ENCODE peak calls at places on chromosome 4, in nine cellular contexts. A is OCI-M1, F is GM06990, N is MCF 10A, H is mucosa of descending colon, J is heart right ventricle, K is T follicular helper cell, W is hypothalamus, O is AG08396. C is an unnamed sample.
A peak's percentile ranks its signal among the peaks of the same experiment; 100 is the strongest.

GRCh38 chr4:76624271-76624681 is 189.2 kb downstream of the SHROOM3 start:
- DNase-seq in N (peak; percentile 41), F (no peak), A (no peak), O (peak; percentile 81), J (no peak), K (no peak), W (no peak), H (no peak), C (no peak)

GRCh38 chr4:89915937-89916336 is 21.3 kb downstream of the MMRN1 start:
- DNase-seq in K (no peak), O (no peak), W (no peak), N (no peak), H (no peak), J (no peak), A (no peak), F (no peak), C (no peak)

GRCh38 chr4:85107553-85107952 is 141.1 kb upstream of the WDFY3 start:
- DNase-seq in H (no peak), O (no peak), A (no peak), J (no peak), F (no peak), W (no peak), N (peak; percentile 36), K (no peak), C (no peak)

GRCh38 chr4:189062047-189062820 is 878.4 kb upstream of the FRG1 start:
- DNase-seq in O (no peak), A (no peak), N (no peak), K (no peak), H (no peak), F (no peak), J (no peak), W (no peak), C (peak; percentile 18)

GRCh38 chr4:53591372-53591892 is at the start of gene LNX1:
- DNase-seq in F (no peak), A (peak; percentile 84), H (peak; percentile 90), J (no peak), O (no peak), N (peak; percentile 21), K (no peak), W (no peak), C (peak; percentile 93)

GRCh38 chr4:98467627-98468072 is 190.8 kb downstream of the TSPAN5 start:
- DNase-seq in K (peak; percentile 59), J (peak; percentile 40), H (peak; percentile 63), A (peak; percentile 89), O (peak; percentile 71), W (peak; percentile 73), N (peak; percentile 86), F (no peak), C (peak; percentile 73)

GRCh38 chr4:89273741-89274141 is 33.9 kb downstream of the GPRIN3 start:
- DNase-seq in O (no peak), N (peak; percentile 56), F (no peak), H (no peak), K (no peak), J (no peak), W (no peak), A (no peak), C (no peak)

GRCh38 chr4:114615435-114615834 is 16.8 kb downstream of the UGT8 start:
- DNase-seq in W (no peak), O (no peak), F (no peak), A (no peak), N (no peak), H (peak; percentile 33), K (no peak), J (no peak), C (no peak)

GRCh38 chr4:182917182-182918043 is at the start of gene DCTD:
- DNase-seq in K (peak; percentile 62), J (peak; percentile 84), N (peak; percentile 63), H (peak; percentile 87), W (peak; percentile 60), A (peak; percentile 91), O (peak; percentile 86), F (peak; percentile 88), C (peak; percentile 72)

GRCh38 chr4:143308377-143308776 is 28.3 kb upstream of the GAB1 start:
- DNase-seq in O (no peak), J (no peak), H (no peak), K (no peak), A (no peak), W (no peak), N (no peak), F (no peak), C (no peak)

GRCh38 chr4:90904018-90904417 is 776.8 kb downstream of the CCSER1 start:
- DNase-seq in N (no peak), F (no peak), W (no peak), J (no peak), H (no peak), A (peak; percentile 55), O (no peak), K (no peak), C (no peak)